ENCODE peak calls at places on chromosomes 2 and 18, in five cellular contexts. One of them, this sample, is unnamed.

GRCh38 chr18:8701546-8702118 is 3.7 kb upstream of the MTCL1 start:
- DNase-seq in NCI-H1417: no peak
- DNase-seq in stimulated activated CD4-positive, alpha-beta T cell treated with anti-CD3 and anti-CD28 coated beads, Interleukin-4, amount 100 ng/mL, for 48 hours: no peak
- DNase-seq in cardiac septum: no peak
- DNase-seq in EL: peak; percentile 91
- DNase-seq in this sample: no peak

GRCh38 chr2:172680595-172681176 is 55.0 kb upstream of the RAPGEF4 start:
- DNase-seq in NCI-H1417: no peak
- DNase-seq in stimulated activated CD4-positive, alpha-beta T cell treated with anti-CD3 and anti-CD28 coated beads, Interleukin-4, amount 100 ng/mL, for 48 hours: no peak
- DNase-seq in cardiac septum: no peak
- DNase-seq in EL: no peak
- DNase-seq in this sample: no peak

GRCh38 chr2:218622606-218623238 is 15.0 kb downstream of the PLCD4 start:
- DNase-seq in NCI-H1417: no peak
- DNase-seq in stimulated activated CD4-positive, alpha-beta T cell treated with anti-CD3 and anti-CD28 coated beads, Interleukin-4, amount 100 ng/mL, for 48 hours: no peak
- DNase-seq in cardiac septum: no peak
- DNase-seq in EL: peak; percentile 35
- DNase-seq in this sample: no peak

GRCh38 chr2:134718095-134718955 is 475 bp downstream of the TMEM163 start:
- DNase-seq in NCI-H1417: peak; percentile 77
- DNase-seq in stimulated activated CD4-positive, alpha-beta T cell treated with anti-CD3 and anti-CD28 coated beads, Interleukin-4, amount 100 ng/mL, for 48 hours: no peak
- DNase-seq in cardiac septum: no peak
- DNase-seq in EL: peak; percentile 6
- DNase-seq in this sample: peak; percentile 24

GRCh38 chr2:183070942-183071844 is 7.4 kb upstream of the DUSP19 start:
- DNase-seq in NCI-H1417: no peak
- DNase-seq in stimulated activated CD4-positive, alpha-beta T cell treated with anti-CD3 and anti-CD28 coated beads, Interleukin-4, amount 100 ng/mL, for 48 hours: no peak
- DNase-seq in cardiac septum: no peak
- DNase-seq in EL: peak; percentile 45
- DNase-seq in this sample: peak; percentile 60

GRCh38 chr2:22055784-22056620 is 932.2 kb downstream of the TDRD15 start:
- DNase-seq in NCI-H1417: no peak
- DNase-seq in stimulated activated CD4-positive, alpha-beta T cell treated with anti-CD3 and anti-CD28 coated beads, Interleukin-4, amount 100 ng/mL, for 48 hours: no peak
- DNase-seq in cardiac septum: no peak
- DNase-seq in EL: no peak
- DNase-seq in this sample: no peak

GRCh38 chr2:36478332-36478738 is 119.6 kb downstream of the FEZ2 start:
- DNase-seq in NCI-H1417: no peak
- DNase-seq in stimulated activated CD4-positive, alpha-beta T cell treated with anti-CD3 and anti-CD28 coated beads, Interleukin-4, amount 100 ng/mL, for 48 hours: no peak
- DNase-seq in cardiac septum: no peak
- DNase-seq in EL: peak; percentile 96
- DNase-seq in this sample: no peak

GRCh38 chr18:9992300-9992987 is 78.6 kb downstream of the VAPA start:
- DNase-seq in NCI-H1417: no peak
- DNase-seq in stimulated activated CD4-positive, alpha-beta T cell treated with anti-CD3 and anti-CD28 coated beads, Interleukin-4, amount 100 ng/mL, for 48 hours: no peak
- DNase-seq in cardiac septum: no peak
- DNase-seq in EL: no peak
- DNase-seq in this sample: no peak

GRCh38 chr2:43157506-43158232 is 68.7 kb downstream of the ZFP36L2 start:
- DNase-seq in NCI-H1417: no peak
- DNase-seq in stimulated activated CD4-positive, alpha-beta T cell treated with anti-CD3 and anti-CD28 coated beads, Interleukin-4, amount 100 ng/mL, for 48 hours: no peak
- DNase-seq in cardiac septum: no peak
- DNase-seq in EL: no peak
- DNase-seq in this sample: no peak

GRCh38 chr2:29165362-29166236 is 50.4 kb downstream of the CLIP4 start:
- DNase-seq in NCI-H1417: no peak
- DNase-seq in stimulated activated CD4-positive, alpha-beta T cell treated with anti-CD3 and anti-CD28 coated beads, Interleukin-4, amount 100 ng/mL, for 48 hours: no peak
- DNase-seq in cardiac septum: no peak
- DNase-seq in EL: peak; percentile 60
- DNase-seq in this sample: no peak

GRCh38 chr2:99831772-99832171 is 310.6 kb downstream of the AFF3 start:
- DNase-seq in NCI-H1417: no peak
- DNase-seq in stimulated activated CD4-positive, alpha-beta T cell treated with anti-CD3 and anti-CD28 coated beads, Interleukin-4, amount 100 ng/mL, for 48 hours: no peak
- DNase-seq in cardiac septum: no peak
- DNase-seq in EL: no peak
- DNase-seq in this sample: no peak

GRCh38 chr2:20663196-20664070 is 3.5 kb upstream of the GDF7 start:
- DNase-seq in NCI-H1417: no peak
- DNase-seq in stimulated activated CD4-positive, alpha-beta T cell treated with anti-CD3 and anti-CD28 coated beads, Interleukin-4, amount 100 ng/mL, for 48 hours: no peak
- DNase-seq in cardiac septum: peak; percentile 59
- DNase-seq in EL: no peak
- DNase-seq in this sample: no peak

GRCh38 chr2:72129676-72130340 is 17.9 kb downstream of the CYP26B1 start:
- DNase-seq in NCI-H1417: no peak
- DNase-seq in stimulated activated CD4-positive, alpha-beta T cell treated with anti-CD3 and anti-CD28 coated beads, Interleukin-4, amount 100 ng/mL, for 48 hours: no peak
- DNase-seq in cardiac septum: peak; percentile 67
- DNase-seq in EL: no peak
- DNase-seq in this sample: no peak

GRCh38 chr18:24868331-24868730 is 407.9 kb downstream of the HRH4 start:
- DNase-seq in NCI-H1417: no peak
- DNase-seq in stimulated activated CD4-positive, alpha-beta T cell treated with anti-CD3 and anti-CD28 coated beads, Interleukin-4, amount 100 ng/mL, for 48 hours: no peak
- DNase-seq in cardiac septum: no peak
- DNase-seq in EL: no peak
- DNase-seq in this sample: no peak

GRCh38 chr2:207995887-207996286 is 29.4 kb downstream of the PLEKHM3 start:
- DNase-seq in NCI-H1417: no peak
- DNase-seq in stimulated activated CD4-positive, alpha-beta T cell treated with anti-CD3 and anti-CD28 coated beads, Interleukin-4, amount 100 ng/mL, for 48 hours: no peak
- DNase-seq in cardiac septum: no peak
- DNase-seq in EL: peak; percentile 8
- DNase-seq in this sample: no peak

GRCh38 chr18:8771930-8772329 is 66.6 kb downstream of the MTCL1 start:
- DNase-seq in NCI-H1417: peak; percentile 27
- DNase-seq in stimulated activated CD4-positive, alpha-beta T cell treated with anti-CD3 and anti-CD28 coated beads, Interleukin-4, amount 100 ng/mL, for 48 hours: no peak
- DNase-seq in cardiac septum: no peak
- DNase-seq in EL: no peak
- DNase-seq in this sample: no peak

GRCh38 chr18:2932247-2933181 is 80.4 kb downstream of the LPIN2 start:
- DNase-seq in NCI-H1417: peak; percentile 49
- DNase-seq in stimulated activated CD4-positive, alpha-beta T cell treated with anti-CD3 and anti-CD28 coated beads, Interleukin-4, amount 100 ng/mL, for 48 hours: no peak
- DNase-seq in cardiac septum: no peak
- DNase-seq in EL: peak; percentile 67
- DNase-seq in this sample: no peak

GRCh38 chr2:9972621-9973445 is 21.3 kb downstream of the GRHL1 start:
- DNase-seq in NCI-H1417: no peak
- DNase-seq in stimulated activated CD4-positive, alpha-beta T cell treated with anti-CD3 and anti-CD28 coated beads, Interleukin-4, amount 100 ng/mL, for 48 hours: no peak
- DNase-seq in cardiac septum: no peak
- DNase-seq in EL: peak; percentile 53
- DNase-seq in this sample: no peak

GRCh38 chr18:61569176-61569892 is 236.1 kb downstream of the CDH20 start:
- DNase-seq in NCI-H1417: no peak
- DNase-seq in stimulated activated CD4-positive, alpha-beta T cell treated with anti-CD3 and anti-CD28 coated beads, Interleukin-4, amount 100 ng/mL, for 48 hours: no peak
- DNase-seq in cardiac septum: no peak
- DNase-seq in EL: peak; percentile 92
- DNase-seq in this sample: no peak

GRCh38 chr2:106189325-106189724 is 4.8 kb downstream of the UXS1 start:
- DNase-seq in NCI-H1417: no peak
- DNase-seq in stimulated activated CD4-positive, alpha-beta T cell treated with anti-CD3 and anti-CD28 coated beads, Interleukin-4, amount 100 ng/mL, for 48 hours: no peak
- DNase-seq in cardiac septum: no peak
- DNase-seq in EL: no peak
- DNase-seq in this sample: no peak

GRCh38 chr2:120734930-120735611 is 597 bp upstream of the GLI2 start:
- DNase-seq in NCI-H1417: no peak
- DNase-seq in stimulated activated CD4-positive, alpha-beta T cell treated with anti-CD3 and anti-CD28 coated beads, Interleukin-4, amount 100 ng/mL, for 48 hours: no peak
- DNase-seq in cardiac septum: no peak
- DNase-seq in EL: no peak
- DNase-seq in this sample: peak; percentile 10

GRCh38 chr2:197786010-197786877 is 1.1 kb upstream of the BOLL start:
- DNase-seq in NCI-H1417: no peak
- DNase-seq in stimulated activated CD4-positive, alpha-beta T cell treated with anti-CD3 and anti-CD28 coated beads, Interleukin-4, amount 100 ng/mL, for 48 hours: peak; percentile 72
- DNase-seq in cardiac septum: no peak
- DNase-seq in EL: peak; percentile 13
- DNase-seq in this sample: peak; percentile 34

GRCh38 chr2:159226059-159226461 is 60.4 kb downstream of the WDSUB1 start:
- DNase-seq in NCI-H1417: no peak
- DNase-seq in stimulated activated CD4-positive, alpha-beta T cell treated with anti-CD3 and anti-CD28 coated beads, Interleukin-4, amount 100 ng/mL, for 48 hours: no peak
- DNase-seq in cardiac septum: no peak
- DNase-seq in EL: peak; percentile 69
- DNase-seq in this sample: no peak

GRCh38 chr18:49177071-49177470 is 226.3 kb upstream of the SMAD7 start:
- DNase-seq in NCI-H1417: no peak
- DNase-seq in stimulated activated CD4-positive, alpha-beta T cell treated with anti-CD3 and anti-CD28 coated beads, Interleukin-4, amount 100 ng/mL, for 48 hours: no peak
- DNase-seq in cardiac septum: no peak
- DNase-seq in EL: no peak
- DNase-seq in this sample: no peak

GRCh38 chr2:66929632-66930385 is 467.3 kb upstream of the ETAA1 start:
- DNase-seq in NCI-H1417: no peak
- DNase-seq in stimulated activated CD4-positive, alpha-beta T cell treated with anti-CD3 and anti-CD28 coated beads, Interleukin-4, amount 100 ng/mL, for 48 hours: no peak
- DNase-seq in cardiac septum: no peak
- DNase-seq in EL: peak; percentile 76
- DNase-seq in this sample: no peak

GRCh38 chr2:101375653-101376052 is 11.7 kb downstream of the CREG2 start:
- DNase-seq in NCI-H1417: no peak
- DNase-seq in stimulated activated CD4-positive, alpha-beta T cell treated with anti-CD3 and anti-CD28 coated beads, Interleukin-4, amount 100 ng/mL, for 48 hours: no peak
- DNase-seq in cardiac septum: no peak
- DNase-seq in EL: no peak
- DNase-seq in this sample: no peak

GRCh38 chr18:55585586-55586521 is 2.1 kb downstream of the TCF4 start:
- DNase-seq in NCI-H1417: peak; percentile 71
- DNase-seq in stimulated activated CD4-positive, alpha-beta T cell treated with anti-CD3 and anti-CD28 coated beads, Interleukin-4, amount 100 ng/mL, for 48 hours: no peak
- DNase-seq in cardiac septum: no peak
- DNase-seq in EL: peak; percentile 41
- DNase-seq in this sample: no peak

GRCh38 chr2:29022455-29023128 is 41.5 kb downstream of the TOGARAM2 start:
- DNase-seq in NCI-H1417: no peak
- DNase-seq in stimulated activated CD4-positive, alpha-beta T cell treated with anti-CD3 and anti-CD28 coated beads, Interleukin-4, amount 100 ng/mL, for 48 hours: no peak
- DNase-seq in cardiac septum: no peak
- DNase-seq in EL: no peak
- DNase-seq in this sample: no peak

GRCh38 chr18:21284540-21284939 is 42.5 kb downstream of the GREB1L start:
- DNase-seq in NCI-H1417: no peak
- DNase-seq in stimulated activated CD4-positive, alpha-beta T cell treated with anti-CD3 and anti-CD28 coated beads, Interleukin-4, amount 100 ng/mL, for 48 hours: no peak
- DNase-seq in cardiac septum: no peak
- DNase-seq in EL: no peak
- DNase-seq in this sample: no peak

GRCh38 chr2:70954886-70955285 is 19.2 kb downstream of the ATP6V1B1 start:
- DNase-seq in NCI-H1417: no peak
- DNase-seq in stimulated activated CD4-positive, alpha-beta T cell treated with anti-CD3 and anti-CD28 coated beads, Interleukin-4, amount 100 ng/mL, for 48 hours: no peak
- DNase-seq in cardiac septum: peak; percentile 10
- DNase-seq in EL: no peak
- DNase-seq in this sample: no peak

GRCh38 chr2:197125000-197125399 is 185.6 kb downstream of the ANKRD44 start:
- DNase-seq in NCI-H1417: no peak
- DNase-seq in stimulated activated CD4-positive, alpha-beta T cell treated with anti-CD3 and anti-CD28 coated beads, Interleukin-4, amount 100 ng/mL, for 48 hours: no peak
- DNase-seq in cardiac septum: no peak
- DNase-seq in EL: peak; percentile 41
- DNase-seq in this sample: no peak

GRCh38 chr18:33708876-33709275 is 130.9 kb downstream of the ASXL3 start:
- DNase-seq in NCI-H1417: no peak
- DNase-seq in stimulated activated CD4-positive, alpha-beta T cell treated with anti-CD3 and anti-CD28 coated beads, Interleukin-4, amount 100 ng/mL, for 48 hours: no peak
- DNase-seq in cardiac septum: no peak
- DNase-seq in EL: no peak
- DNase-seq in this sample: no peak

GRCh38 chr2:205885492-205886099 is 200.4 kb downstream of the INO80D start:
- DNase-seq in NCI-H1417: no peak
- DNase-seq in stimulated activated CD4-positive, alpha-beta T cell treated with anti-CD3 and anti-CD28 coated beads, Interleukin-4, amount 100 ng/mL, for 48 hours: peak; percentile 73
- DNase-seq in cardiac septum: peak; percentile 86
- DNase-seq in EL: peak; percentile 79
- DNase-seq in this sample: peak; percentile 70

GRCh38 chr18:46621871-46622270 is 35.1 kb downstream of the LOXHD1 start:
- DNase-seq in NCI-H1417: no peak
- DNase-seq in stimulated activated CD4-positive, alpha-beta T cell treated with anti-CD3 and anti-CD28 coated beads, Interleukin-4, amount 100 ng/mL, for 48 hours: no peak
- DNase-seq in cardiac septum: no peak
- DNase-seq in EL: no peak
- DNase-seq in this sample: no peak

GRCh38 chr2:24822049-24822706 is 29.0 kb downstream of the CENPO start:
- DNase-seq in NCI-H1417: peak; percentile 38
- DNase-seq in stimulated activated CD4-positive, alpha-beta T cell treated with anti-CD3 and anti-CD28 coated beads, Interleukin-4, amount 100 ng/mL, for 48 hours: no peak
- DNase-seq in cardiac septum: no peak
- DNase-seq in EL: no peak
- DNase-seq in this sample: no peak

GRCh38 chr18:76573325-76574025 is 78.4 kb upstream of the ZNF516 start:
- DNase-seq in NCI-H1417: no peak
- DNase-seq in stimulated activated CD4-positive, alpha-beta T cell treated with anti-CD3 and anti-CD28 coated beads, Interleukin-4, amount 100 ng/mL, for 48 hours: no peak
- DNase-seq in cardiac septum: no peak
- DNase-seq in EL: peak; percentile 66
- DNase-seq in this sample: no peak